ENCODE peak calls at places on chromosomes 2 and 18, in four cellular contexts. E is BJ, M is GM12865, Y is NCI-H2081. S is an unnamed sample.

GRCh38 chr2:16578081-16578480 is 87.6 kb downstream of the CYRIA start:
- DNase-seq in M (no peak), Y (no peak), E (no peak), S (no peak)

GRCh38 chr2:119149611-119150010 is 8.9 kb downstream of the C1QL2 start:
- DNase-seq in M (no peak), E (no peak), Y (no peak), S (no peak)

GRCh38 chr18:56233595-56233994 is 404.8 kb downstream of the TXNL1 start:
- DNase-seq in E (peak), M (no peak), Y (no peak), S (no peak)

GRCh38 chr2:59025157-59025757 is 784.1 kb upstream of the FANCL start:
- DNase-seq in E (no peak), M (peak), Y (peak), S (peak)

GRCh38 chr18:42525905-42526304 is 570.9 kb downstream of the PIK3C3 start:
- DNase-seq in E (no peak), Y (no peak), M (no peak), S (no peak)

GRCh38 chr2:112959109-112959591 is 18.7 kb upstream of the IL36G start:
- DNase-seq in M (no peak), E (no peak), Y (no peak), S (no peak)

GRCh38 chr2:162038676-162039075 is 35.3 kb downstream of the DPP4 start:
- DNase-seq in E (no peak), M (no peak), Y (no peak), S (no peak)

GRCh38 chr2:235300368-235301201 is 193.3 kb upstream of the AGAP1 start:
- DNase-seq in E (peak), M (no peak), Y (peak), S (no peak)

GRCh38 chr2:121529439-121530209 is 1.1 kb upstream of the RNU4ATAC start:
- DNase-seq in E (no peak), Y (peak), M (no peak), S (peak)

GRCh38 chr2:241803387-241804325 is 5.3 kb upstream of the NEU4 start:
- DNase-seq in Y (peak), M (peak), E (peak), S (peak)

GRCh38 chr2:216320852-216321251 is 51.4 kb downstream of the MARCHF4 start:
- DNase-seq in E (no peak), M (no peak), Y (no peak), S (no peak)

GRCh38 chr2:234502285-234502918 is 5.5 kb upstream of the ARL4C start:
- DNase-seq in Y (no peak), M (no peak), E (no peak), S (no peak)

GRCh38 chr18:2568129-2568528 is 3.2 kb downstream of the METTL4 start:
- DNase-seq in M (no peak), E (no peak), Y (no peak), S (no peak)

GRCh38 chr18:58077329-58077728 is 33.3 kb downstream of the NEDD4L start:
- DNase-seq in E (no peak), Y (no peak), M (no peak), S (no peak)

GRCh38 chr18:13235326-13235937 is 16.9 kb downstream of the LDLRAD4 start:
- DNase-seq in M (no peak), Y (no peak), E (no peak), S (no peak)

GRCh38 chr2:69022548-69022947 is 9.6 kb downstream of the ANTXR1 start:
- DNase-seq in M (no peak), E (no peak), Y (no peak), S (no peak)

GRCh38 chr2:217805679-217806479 is 196.9 kb downstream of the TNS1 start:
- DNase-seq in Y (no peak), M (no peak), E (no peak), S (no peak)

GRCh38 chr18:79522451-79523220 is 126.9 kb downstream of the NFATC1 start:
- DNase-seq in E (no peak), M (no peak), Y (no peak), S (no peak)

GRCh38 chr2:7672027-7672684 is 754.9 kb downstream of the RNF144A start:
- DNase-seq in Y (peak), E (no peak), M (peak), S (peak)

GRCh38 chr2:219508444-219508734 is 5.9 kb upstream of the ASIC4 start:
- DNase-seq in M (no peak), E (no peak), Y (no peak), S (no peak)

GRCh38 chr18:9337875-9338274 is 3.3 kb downstream of the TWSG1 start:
- DNase-seq in Y (no peak), E (no peak), M (peak), S (peak)

GRCh38 chr2:136225950-136226835 is 108.2 kb upstream of the CXCR4 start:
- DNase-seq in Y (no peak), M (peak), E (no peak), S (no peak)

GRCh38 chr2:116510117-116510671 is 1304.3 kb upstream of the DDX18 start:
- DNase-seq in M (peak), Y (peak), E (no peak), S (no peak)

GRCh38 chr2:12106440-12107080 is 360.1 kb downstream of the LPIN1 start:
- DNase-seq in E (peak), Y (no peak), M (peak), S (peak)

GRCh38 chr2:189553689-189554088 is 26.9 kb downstream of the SLC40A1 start:
- DNase-seq in Y (no peak), M (no peak), E (no peak), S (no peak)